ENCODE peak calls at places on chromosomes 2 and 18, in six cellular contexts. B, K, R, V, I and L are unnamed samples.

GRCh38 chr2:201642086-201642578 is 1.2 kb downstream of the TMEM237 start:
- DNase-seq in B (no peak), K (no peak), R (no peak), V (no peak), I (no peak), L (no peak)

GRCh38 chr2:18169121-18169786 is 290.8 kb downstream of the KCNS3 start:
- DNase-seq in B (no peak), K (no peak), R (no peak), V (no peak), I (no peak), L (no peak)

GRCh38 chr2:45470531-45470930 is 140.5 kb downstream of the SRBD1 start:
- DNase-seq in B (no peak), K (no peak), R (no peak), V (no peak), I (no peak), L (peak)

GRCh38 chr18:70623106-70623505 is 334.3 kb downstream of the SOCS6 start:
- DNase-seq in B (no peak), K (no peak), R (no peak), V (no peak), I (no peak), L (peak)

GRCh38 chr2:8597526-8598225 is 84.2 kb upstream of the ID2 start:
- DNase-seq in B (no peak), K (no peak), R (no peak), V (no peak), I (no peak), L (no peak)

GRCh38 chr2:178009813-178010212 is 62.8 kb downstream of the PDE11A start:
- DNase-seq in B (no peak), K (no peak), R (no peak), V (no peak), I (no peak), L (no peak)

GRCh38 chr18:33802955-33803354 is 224.9 kb downstream of the ASXL3 start:
- DNase-seq in B (no peak), K (no peak), R (no peak), V (no peak), I (peak), L (no peak)

GRCh38 chr2:38533180-38533579 is 69.5 kb downstream of the HNRNPLL start:
- DNase-seq in B (no peak), K (no peak), R (no peak), V (peak), I (peak), L (no peak)

GRCh38 chr2:66802877-66803276 is 368.0 kb downstream of the MEIS1 start:
- DNase-seq in B (no peak), K (no peak), R (no peak), V (no peak), I (no peak), L (no peak)

GRCh38 chr2:15313657-15314056 is 247.5 kb downstream of the NBAS start:
- DNase-seq in B (peak), K (no peak), R (no peak), V (peak), I (no peak), L (peak)

GRCh38 chr2:168920504-168921157 is 19.5 kb downstream of the G6PC2 start:
- DNase-seq in B (no peak), K (no peak), R (no peak), V (peak), I (no peak), L (peak)

GRCh38 chr18:79106084-79106483 is 36.9 kb downstream of the ATP9B start:
- DNase-seq in B (no peak), K (no peak), R (no peak), V (no peak), I (no peak), L (no peak)

GRCh38 chr2:63545023-63545422 is 43.3 kb downstream of the WDPCP start:
- DNase-seq in B (no peak), K (no peak), R (no peak), V (no peak), I (no peak), L (no peak)

GRCh38 chr2:174007010-174007409 is 41.8 kb upstream of the SP3 start:
- DNase-seq in B (no peak), K (no peak), R (no peak), V (no peak), I (no peak), L (no peak)

GRCh38 chr2:43326116-43326825 is 99.9 kb upstream of the ZFP36L2 start:
- DNase-seq in B (no peak), K (no peak), R (no peak), V (no peak), I (no peak), L (no peak)

GRCh38 chr2:137005173-137005572 is 239.8 kb downstream of the THSD7B start:
- DNase-seq in B (no peak), K (no peak), R (no peak), V (no peak), I (no peak), L (no peak)

GRCh38 chr2:15700610-15701325 is 109.1 kb downstream of the DDX1 start:
- DNase-seq in B (no peak), K (no peak), R (no peak), V (no peak), I (no peak), L (no peak)

GRCh38 chr18:74652392-74652988 is 54.8 kb downstream of the ZNF407 start:
- DNase-seq in B (no peak), K (no peak), R (no peak), V (peak), I (no peak), L (peak)

GRCh38 chr2:195646424-195646823 is 10.6 kb upstream of the SLC39A10 start:
- DNase-seq in B (no peak), K (no peak), R (no peak), V (no peak), I (no peak), L (no peak)

GRCh38 chr2:84894758-84895520 is 10.5 kb upstream of the TMSB10 start:
- DNase-seq in B (no peak), K (no peak), R (no peak), V (no peak), I (no peak), L (peak)

GRCh38 chr2:186992597-186992996 is 143.6 kb upstream of the ZSWIM2 start:
- DNase-seq in B (no peak), K (no peak), R (no peak), V (no peak), I (no peak), L (no peak)

GRCh38 chr2:186995092-186995491 is 146.1 kb upstream of the ZSWIM2 start:
- DNase-seq in B (no peak), K (no peak), R (no peak), V (no peak), I (no peak), L (peak)

DNA sequence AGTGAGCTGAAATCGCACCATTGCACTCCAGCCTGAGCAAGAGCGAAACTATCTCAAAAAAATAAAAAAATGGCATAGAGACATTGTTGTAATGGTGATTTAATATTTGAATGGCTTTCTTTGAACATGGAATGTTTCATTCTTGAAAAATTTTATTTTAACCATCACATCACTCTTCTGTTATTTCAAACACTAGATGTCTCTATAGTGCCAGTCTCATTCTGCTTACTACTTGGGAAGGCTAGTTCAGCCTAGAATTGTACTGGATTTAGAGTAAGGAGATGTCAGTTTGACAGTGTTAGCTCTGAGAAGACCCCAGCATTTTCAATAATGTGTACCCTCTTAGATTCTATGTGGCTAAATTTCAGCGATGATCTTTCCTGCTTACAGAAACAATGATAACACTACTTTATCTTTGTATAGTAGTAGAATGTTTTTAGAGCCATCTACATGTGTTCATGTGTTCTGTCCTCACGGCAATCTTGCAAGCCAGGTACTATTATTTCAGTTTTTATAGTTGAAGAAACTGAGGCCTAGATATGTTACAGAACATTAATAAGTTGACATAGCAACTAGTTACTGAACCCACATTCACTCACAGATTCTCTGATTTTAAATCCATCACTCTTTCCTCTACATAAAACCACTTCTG is 142.9 kb upstream of the ZSWIM2 start:
- DNase-seq in B (no peak), K (no peak), R (no peak), V (no peak), I (no peak), L (no peak)
- TF ChIP-seq CTCF in B (no peak), K (no peak), R (no peak), V (no peak), I (no peak), L (no peak)

GRCh38 chr2:47043142-47043890 is 111.8 kb downstream of the STPG4 start:
- DNase-seq in B (peak), K (peak), R (peak), V (no peak), I (peak), L (peak)
- TF ChIP-seq CTCF in B (no peak), K (no peak), R (no peak), V (no peak), I (no peak), L (peak)

DNA sequence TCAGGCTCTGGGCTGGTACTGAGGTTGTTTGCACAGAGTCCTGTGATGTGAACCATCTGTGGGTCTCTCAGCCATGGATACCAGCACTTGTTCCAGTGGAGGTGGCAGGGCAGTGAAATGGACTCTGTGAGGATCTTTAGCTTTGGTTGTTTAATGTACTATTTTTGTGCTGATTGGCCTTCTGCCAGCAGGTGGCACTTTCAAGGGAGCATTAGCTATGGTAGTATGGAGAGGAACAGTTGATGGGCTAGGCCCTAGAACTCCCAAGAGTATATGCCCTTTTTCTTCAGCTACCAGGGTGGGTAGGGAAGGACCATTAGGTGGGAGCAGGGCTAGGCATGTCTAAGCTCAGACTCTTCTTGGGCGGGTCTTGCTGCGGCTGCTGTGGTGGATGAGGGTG is 257.0 kb upstream of the GYPC start:
- DNase-seq in B (no peak), K (no peak), R (no peak), V (no peak), I (no peak), L (no peak)
- TF ChIP-seq CTCF in B (no peak), K (no peak), R (no peak), V (peak), I (no peak), L (no peak)

GRCh38 chr2:219024059-219024458 is 17.3 kb downstream of the CFAP65 start:
- DNase-seq in B (no peak), K (no peak), R (no peak), V (no peak), I (no peak), L (no peak)
- TF ChIP-seq CTCF in B (no peak), K (no peak), R (no peak), V (no peak), I (no peak), L (no peak)

DNA sequence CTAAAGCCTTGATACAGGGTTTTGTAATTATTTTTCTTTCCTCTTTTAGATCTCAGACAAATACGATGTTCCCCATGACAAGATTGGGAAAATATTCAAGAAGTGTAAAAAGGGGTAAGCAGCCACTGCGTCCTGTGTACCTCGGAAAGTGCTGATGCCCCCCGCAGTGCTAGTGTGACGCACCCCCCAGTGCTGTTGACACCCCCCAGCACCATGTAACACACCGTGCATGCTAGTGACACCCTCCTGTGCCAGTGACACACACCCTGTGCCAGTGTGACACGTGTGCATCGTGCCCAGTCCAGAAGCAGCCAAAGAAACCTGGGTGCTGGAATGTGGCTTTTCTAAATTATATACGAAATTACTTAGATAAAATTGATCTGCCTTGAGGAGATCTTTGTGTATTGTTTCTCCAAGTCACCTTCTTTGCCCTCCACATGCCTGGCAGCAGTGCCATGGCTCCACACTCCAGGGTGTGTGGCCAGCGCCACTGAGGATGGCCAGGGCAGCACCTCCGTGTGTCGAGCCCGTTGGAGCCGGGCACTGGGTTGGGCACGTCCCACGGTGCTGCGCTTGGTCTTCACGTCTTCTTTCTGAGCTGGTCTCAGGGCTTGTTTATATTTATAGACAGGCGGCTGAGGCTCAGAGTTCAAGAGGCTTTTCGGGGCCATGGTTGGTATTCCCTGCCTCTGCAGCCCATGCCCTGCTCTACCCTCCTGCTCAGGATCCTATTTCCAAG is 44.3 kb upstream of the KLF11 start:
- DNase-seq in B (no peak), K (no peak), R (no peak), V (no peak), I (no peak), L (no peak)
- TF ChIP-seq CTCF in B (no peak), K (no peak), R (no peak), V (no peak), I (no peak), L (no peak)

GRCh38 chr2:65636024-65636423 is 203.6 kb upstream of the SPRED2 start:
- DNase-seq in B (no peak), K (no peak), R (no peak), V (no peak), I (no peak), L (no peak)

GRCh38 chr2:65637061-65637460 is 204.7 kb upstream of the SPRED2 start:
- DNase-seq in B (no peak), K (no peak), R (no peak), V (no peak), I (no peak), L (no peak)

GRCh38 chr2:65640793-65641103 is 208.3 kb upstream of the SPRED2 start:
- DNase-seq in B (no peak), K (no peak), R (no peak), V (no peak), I (no peak), L (no peak)

GRCh38 chr2:65639156-65639876 is 206.9 kb upstream of the SPRED2 start:
- DNase-seq in B (no peak), K (no peak), R (no peak), V (no peak), I (no peak), L (peak)

DNA sequence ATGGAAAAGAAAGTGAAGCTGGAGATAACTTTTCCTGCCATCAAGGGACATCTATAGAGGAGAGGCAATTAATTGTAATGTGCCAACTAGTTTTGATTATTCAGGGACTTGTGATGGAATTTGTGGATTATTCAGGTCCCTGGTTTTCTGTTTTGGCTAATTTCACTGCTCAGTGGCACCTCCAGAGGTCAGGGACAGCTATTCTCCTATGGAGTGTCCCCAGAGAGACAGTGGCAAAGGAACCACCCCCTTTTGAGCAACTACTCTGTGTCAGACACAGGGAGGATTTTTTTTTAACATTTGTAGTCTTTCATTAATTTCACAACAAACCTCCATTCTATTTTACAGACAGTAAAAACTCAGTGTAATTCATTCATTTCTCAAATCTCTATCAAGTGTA is 206.0 kb upstream of the SPRED2 start:
- DNase-seq in B (no peak), K (no peak), R (no peak), V (no peak), I (no peak), L (peak)
- TF ChIP-seq CTCF in B (no peak), K (no peak), R (no peak), V (no peak), I (no peak), L (peak)

GRCh38 chr2:179483131-179483530 is 218.5 kb upstream of the SESTD1 start:
- DNase-seq in B (no peak), K (no peak), R (no peak), V (no peak), I (no peak), L (no peak)
- TF ChIP-seq CTCF in B (no peak), K (no peak), R (no peak), V (no peak), I (no peak), L (no peak)

GRCh38 chr2:234406085-234406484 is 90.8 kb downstream of the ARL4C start:
- DNase-seq in B (no peak), K (no peak), R (no peak), V (no peak), I (no peak), L (no peak)
- TF ChIP-seq CTCF in B (no peak), K (no peak), R (no peak), V (no peak), I (no peak), L (no peak)

DNA sequence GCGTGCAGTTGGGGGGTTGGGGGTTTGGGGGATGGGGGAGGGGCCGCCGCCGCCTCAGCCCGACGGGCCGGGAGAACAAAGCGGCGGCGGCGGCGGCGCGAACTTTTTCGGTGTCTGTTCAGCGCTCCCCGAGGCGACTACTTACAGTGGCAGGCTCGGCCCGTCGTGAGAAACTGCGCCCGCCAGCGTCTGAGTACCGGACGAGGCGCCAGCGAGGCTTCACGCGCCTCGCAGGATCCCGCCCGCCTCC is 172 bp downstream of the PRKD3 start:
- DNase-seq in B (no peak), K (peak), R (no peak), V (no peak), I (peak), L (peak)
- TF ChIP-seq CTCF in B (no peak), K (no peak), R (no peak), V (peak), I (no peak), L (no peak)